ENCODE peak calls at places on chromosomes 7 and 10, in nine cellular contexts. R is body of pancreas, C is endothelial cell, M is lower lobe of right lung, E is astrocyte, Z is esophagus squamous epithelium, L is thoracic aorta, W is prostate gland, H is osteoblast. V is an unnamed sample.

GRCh38 chr10:97584060-97584797 is at the start of gene HOGA1:
- DNase-seq in R (peak; percentile 72), C (peak; percentile 24), M (peak; percentile 64), E (peak; percentile 51), Z (no peak), L (peak; percentile 52), W (peak; percentile 26), H (peak; percentile 98), V (peak; percentile 55)

GRCh38 chr7:127667751-127668530 is 15.9 kb downstream of the SND1 start:
- DNase-seq in R (no peak), C (no peak), M (no peak), E (no peak), Z (no peak), L (no peak), W (no peak), H (peak; percentile 77), V (peak; percentile 44)

GRCh38 chr7:106012935-106013439 is 49.9 kb downstream of the CDHR3 start:
- DNase-seq in R (no peak), C (no peak), M (no peak), E (peak; percentile 90), Z (no peak), L (no peak), W (no peak), H (peak; percentile 79), V (peak; percentile 93)

GRCh38 chr10:107072786-107073185 is 91.7 kb downstream of the SORCS1 start:
- DNase-seq in R (no peak), C (no peak), M (no peak), E (no peak), Z (no peak), L (no peak), W (no peak), H (no peak), V (no peak)

GRCh38 chr7:34222316-34222715 is 317.0 kb downstream of the BMPER start:
- DNase-seq in R (no peak), C (no peak), M (no peak), E (no peak), Z (no peak), L (no peak), W (no peak), H (no peak), V (no peak)

GRCh38 chr7:94655562-94655883 is 410 bp downstream of the SGCE start:
- DNase-seq in R (peak; percentile 13), C (peak; percentile 21), M (no peak), E (peak; percentile 16), Z (no peak), L (no peak), W (no peak), H (peak; percentile 74), V (no peak)

GRCh38 chr10:12432402-12433189 is 83.2 kb downstream of the CAMK1D start:
- DNase-seq in R (peak; percentile 71), C (no peak), M (no peak), E (no peak), Z (no peak), L (no peak), W (no peak), H (no peak), V (no peak)

GRCh38 chr10:116692225-116692624 is 50.1 kb downstream of the HSPA12A start:
- DNase-seq in R (no peak), C (no peak), M (no peak), E (no peak), Z (no peak), L (no peak), W (no peak), H (no peak), V (no peak)

GRCh38 chr10:86657011-86657395 is 2.7 kb downstream of the OPN4 start:
- DNase-seq in R (no peak), C (no peak), M (no peak), E (no peak), Z (no peak), L (no peak), W (no peak), H (peak; percentile 50), V (no peak)

GRCh38 chr10:87656431-87657072 is 3.1 kb upstream of the PAPSS2 start:
- DNase-seq in R (no peak), C (no peak), M (no peak), E (no peak), Z (no peak), L (no peak), W (no peak), H (peak; percentile 78), V (peak; percentile 52)

GRCh38 chr10:121459765-121460453 is 138.3 kb downstream of the FGFR2 start:
- DNase-seq in R (no peak), C (no peak), M (no peak), E (peak; percentile 79), Z (no peak), L (peak; percentile 7), W (no peak), H (no peak), V (no peak)

GRCh38 chr10:19702215-19702614 is 114.0 kb upstream of the PLXDC2 start:
- DNase-seq in R (no peak), C (no peak), M (no peak), E (peak; percentile 64), Z (no peak), L (no peak), W (no peak), H (no peak), V (peak; percentile 66)

GRCh38 chr10:116671274-116671926 is 50.6 kb downstream of the PNLIPRP2 start:
- DNase-seq in R (no peak), C (no peak), M (no peak), E (peak; percentile 22), Z (no peak), L (no peak), W (no peak), H (no peak), V (peak; percentile 68)

GRCh38 chr7:131040467-131040932 is 287.2 kb upstream of the MKLN1 start:
- DNase-seq in R (peak; percentile 63), C (peak; percentile 59), M (no peak), E (peak; percentile 38), Z (no peak), L (peak; percentile 24), W (peak; percentile 68), H (peak; percentile 67), V (peak; percentile 77)

GRCh38 chr10:57336865-57337264 is 930.8 kb downstream of the IPMK start:
- DNase-seq in R (no peak), C (no peak), M (no peak), E (no peak), Z (no peak), L (no peak), W (no peak), H (no peak), V (no peak)

GRCh38 chr10:100811261-100811660 is 65.9 kb downstream of the PAX2 start:
- DNase-seq in R (no peak), C (no peak), M (no peak), E (no peak), Z (no peak), L (no peak), W (no peak), H (no peak), V (no peak)
- TF ChIP-seq CTCF in R (no peak), C (no peak), M (no peak), E (no peak), Z (no peak), L (no peak), W (no peak), H (no peak), V (no peak)

GRCh38 chr7:75995052-75995471 is 667 bp upstream of the TMEM120A start:
- DNase-seq in R (no peak), C (no peak), M (no peak), E (no peak), Z (no peak), L (no peak), W (no peak), H (peak; percentile 67), V (no peak)

GRCh38 chr7:75996476-75996875 is 2.1 kb upstream of the TMEM120A start:
- DNase-seq in R (no peak), C (no peak), M (no peak), E (no peak), Z (no peak), L (no peak), W (no peak), H (no peak), V (no peak)

GRCh38 chr7:75995996-75996395 is 1.6 kb upstream of the TMEM120A start:
- DNase-seq in R (no peak), C (no peak), M (no peak), E (no peak), Z (no peak), L (no peak), W (no peak), H (no peak), V (no peak)

GRCh38 chr7:75993689-75994387 is 557 bp downstream of the TMEM120A start:
- DNase-seq in R (peak; percentile 53), C (peak; percentile 42), M (peak; percentile 65), E (peak; percentile 22), Z (no peak), L (peak; percentile 53), W (no peak), H (peak; percentile 98), V (peak; percentile 38)

DNA sequence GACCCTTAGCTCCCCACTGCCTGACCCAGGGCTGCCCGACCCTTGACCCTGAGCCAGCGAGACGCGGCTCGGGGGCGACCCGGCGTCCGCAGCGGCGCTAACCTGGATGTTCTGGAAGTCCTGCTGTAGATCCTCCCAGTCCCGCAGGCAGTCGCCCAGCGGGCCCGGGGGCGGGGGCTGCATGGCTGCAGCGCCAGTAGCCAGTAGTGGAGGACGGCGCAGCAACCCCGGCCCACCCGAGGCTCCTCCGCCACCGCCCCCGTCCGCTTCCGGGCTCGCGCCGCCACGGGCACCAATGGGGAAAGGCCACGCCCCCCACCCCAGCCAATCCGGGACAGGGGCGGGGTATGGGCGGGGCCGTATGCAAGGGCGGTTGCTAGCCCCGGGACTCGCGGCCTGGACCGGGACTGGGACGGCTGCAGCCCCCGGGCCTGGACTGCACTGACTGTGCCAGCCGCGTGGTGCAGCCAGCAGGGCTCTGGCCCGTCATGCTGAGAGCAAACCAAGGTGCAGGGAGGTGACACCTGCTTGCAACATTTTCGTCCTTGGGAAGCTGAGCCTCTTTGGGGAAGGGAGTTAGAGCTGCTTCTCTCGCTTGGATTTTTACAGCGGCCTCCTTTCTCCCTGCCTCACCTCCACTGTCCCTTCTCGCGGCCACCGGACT is at the start of gene TMEM120A:
- DNase-seq in R (peak; percentile 96), C (peak; percentile 99), M (peak; percentile 96), E (peak; percentile 77), Z (peak; percentile 72), L (peak; percentile 89), W (peak; percentile 94), H (peak; percentile 100), V (peak; percentile 87)
- TF ChIP-seq CTCF in R (no peak), C (no peak), M (peak; percentile 36), E (no peak), Z (no peak), L (no peak), W (no peak), H (no peak), V (peak; percentile 20)

GRCh38 chr7:111240371-111240770 is 149.4 kb downstream of the LRRN3 start:
- DNase-seq in R (no peak), C (no peak), M (no peak), E (no peak), Z (no peak), L (no peak), W (no peak), H (no peak), V (no peak)
- TF ChIP-seq CTCF in R (no peak), C (no peak), M (no peak), E (no peak), Z (no peak), L (no peak), W (no peak), H (no peak), V (no peak)

DNA sequence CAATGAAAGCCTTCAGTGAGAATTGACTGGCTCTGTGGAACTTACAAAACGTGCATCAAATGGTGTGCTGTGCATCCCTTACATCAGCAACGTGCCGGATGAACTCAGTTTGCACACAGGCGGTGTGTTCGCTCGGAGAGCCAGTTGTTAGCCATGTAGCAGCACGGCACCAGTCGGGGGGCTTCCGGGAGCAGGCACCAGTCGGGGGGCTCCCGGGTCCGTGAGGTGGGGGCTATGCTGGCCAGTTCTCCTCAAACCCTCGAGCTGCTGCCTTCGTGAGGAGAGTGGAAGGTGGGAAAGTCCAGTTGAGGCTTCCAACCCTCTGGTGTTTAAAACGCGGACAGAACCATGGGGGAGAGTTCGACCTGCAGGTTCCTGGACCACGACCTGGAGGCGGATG is 34.9 kb upstream of the UTF1 start:
- DNase-seq in R (no peak), C (no peak), M (no peak), E (no peak), Z (no peak), L (no peak), W (no peak), H (no peak), V (no peak)
- TF ChIP-seq CTCF in R (no peak), C (no peak), M (no peak), E (no peak), Z (no peak), L (no peak), W (no peak), H (no peak), V (no peak)

V was measured in IMR-90.